ENCODE peak calls at places on chromosomes 16 and 17, in ten cellular contexts. M is NCI-H774; T is activated CD4-positive, alpha-beta T cell treated with anti-CD3 and anti-CD28 coated beads for 48 hours; J is DMS79; W is EH; X is AML-193; R is hepatocyte; L is HCT116; F is thoracic aorta; N is CD4-positive, alpha-beta T cell. G is an unnamed sample.

GRCh38 chr17:77880702-77881450 is 77.6 kb upstream of the TNRC6C start:
- DNase-seq in J (no peak), W (no peak), X (no peak), F (no peak), L (no peak), R (no peak), T (no peak), M (no peak), N (no peak), G (no peak)

GRCh38 chr16:3327514-3327913 is 22.2 kb downstream of the ZNF75A start:
- DNase-seq in R (no peak), N (no peak), L (no peak), W (no peak), J (no peak), M (no peak), T (no peak), F (no peak), X (no peak), G (no peak)

GRCh38 chr16:31568577-31569359 is 41.1 kb downstream of the AHSP start:
- DNase-seq in L (no peak), N (no peak), J (no peak), M (no peak), R (no peak), T (peak; percentile 12), X (no peak), F (no peak), W (peak; percentile 3), G (no peak)

GRCh38 chr17:1078831-1079561 is 82.1 kb downstream of the TIMM22 start:
- DNase-seq in T (no peak), X (no peak), L (no peak), J (peak; percentile 39), F (no peak), M (no peak), N (no peak), W (no peak), R (no peak), G (no peak)

GRCh38 chr17:30921544-30922196 is at the start of gene ADAP2:
- DNase-seq in L (peak; percentile 19), X (no peak), M (peak; percentile 16), T (no peak), N (no peak), W (peak; percentile 10), F (no peak), J (no peak), R (peak; percentile 54), G (no peak)

GRCh38 chr17:14301279-14301760 is 439 bp downstream of the HS3ST3B1 start:
- DNase-seq in W (peak; percentile 43), J (no peak), X (no peak), T (peak; percentile 54), L (no peak), F (no peak), R (peak; percentile 50), N (peak; percentile 21), M (no peak), G (no peak)

GRCh38 chr16:30026449-30026848 is 3.5 kb downstream of the C16orf92 start:
- DNase-seq in N (no peak), J (no peak), R (no peak), W (no peak), T (no peak), M (no peak), X (no peak), L (no peak), F (no peak), G (no peak)

GRCh38 chr17:61393904-61394629 is 5.6 kb upstream of the TBX2 start:
- DNase-seq in W (peak; percentile 43), T (no peak), N (no peak), X (no peak), L (no peak), R (peak; percentile 40), J (no peak), M (no peak), F (no peak), G (no peak)

GRCh38 chr16:56190903-56191806 is at the start of gene GNAO1:
- DNase-seq in W (peak; percentile 81), M (peak; percentile 91), X (no peak), J (peak; percentile 2), L (no peak), R (peak; percentile 89), N (peak; percentile 36), F (no peak), T (peak; percentile 60), G (peak; percentile 64)

GRCh38 chr16:85689285-85689949 is 663 bp upstream of the GINS2 start:
- DNase-seq in L (no peak), W (no peak), J (no peak), R (no peak), M (peak; percentile 33), X (no peak), N (no peak), T (no peak), F (no peak), G (no peak)

GRCh38 chr16:27112093-27112811 is 45.5 kb downstream of the C16orf82 start:
- DNase-seq in X (no peak), N (no peak), M (no peak), J (no peak), T (no peak), W (no peak), L (no peak), R (no peak), F (no peak), G (no peak)

GRCh38 chr16:85970712-85971220 is 71.8 kb downstream of the IRF8 start:
- DNase-seq in N (no peak), F (no peak), T (no peak), X (no peak), W (peak; percentile 55), M (no peak), R (peak; percentile 40), L (no peak), J (no peak), G (no peak)

GRCh38 chr17:38871247-38871991 is 1.6 kb downstream of the LASP1 start:
- DNase-seq in J (no peak), W (peak; percentile 84), N (peak; percentile 66), M (peak; percentile 23), X (peak; percentile 87), F (peak; percentile 37), T (peak; percentile 87), R (peak; percentile 93), L (no peak), G (peak; percentile 51)

GRCh38 chr17:3553419-3554401 is 3.9 kb downstream of the TRPV3 start:
- DNase-seq in R (no peak), X (no peak), N (no peak), M (no peak), L (no peak), W (no peak), F (no peak), T (no peak), J (no peak), G (no peak)

GRCh38 chr17:26766743-26767142 is 527.2 kb upstream of the WSB1 start:
- DNase-seq in M (no peak), T (no peak), W (no peak), N (no peak), F (no peak), X (no peak), L (no peak), J (no peak), R (no peak), G (no peak)

GRCh38 chr17:28585891-28586290 is 9.2 kb upstream of the ALDOC start:
- DNase-seq in X (no peak), J (no peak), T (no peak), W (no peak), R (no peak), N (no peak), M (no peak), F (no peak), L (no peak), G (no peak)

GRCh38 chr17:17766351-17767095 is 70.3 kb downstream of the SREBF1 start:
- DNase-seq in F (no peak), R (no peak), N (no peak), X (no peak), J (no peak), W (no peak), T (no peak), L (no peak), M (no peak), G (no peak)

GRCh38 chr16:4538067-4538385 is 547 bp downstream of the CDIP1 start:
- DNase-seq in N (no peak), X (no peak), M (no peak), R (no peak), J (no peak), T (no peak), F (no peak), W (peak; percentile 21), L (no peak), G (no peak)

GRCh38 chr16:78628526-78628925 is 529.1 kb downstream of the WWOX start:
- DNase-seq in X (no peak), M (no peak), W (no peak), R (no peak), L (no peak), J (no peak), N (no peak), F (no peak), T (no peak), G (no peak)

GRCh38 chr17:79732804-79733691 is 2.3 kb downstream of the ENPP7 start:
- DNase-seq in R (no peak), X (peak; percentile 54), J (no peak), L (no peak), M (no peak), T (no peak), F (no peak), W (peak; percentile 6), N (no peak), G (no peak)

GRCh38 chr17:56160395-56160889 is 7.2 kb downstream of the ANKFN1 start:
- DNase-seq in F (no peak), R (no peak), J (no peak), N (no peak), X (no peak), L (no peak), W (peak; percentile 50), T (no peak), M (no peak), G (no peak)

G was measured in activated T-helper 1 cell treated with Interleukin-2 at 50 U/mL for 16 hours.